ENCODE peak calls at places on chromosome 22, in ten cellular contexts. W, K, H, F, B, V, L, U, S and X are unnamed samples.

GRCh38 chr22:19679476-19680099 is 34.7 kb upstream of the SEPTIN5 start:
- DNase-seq in W (peak; percentile 28), H (no peak), B (peak; percentile 1), L (no peak), V (peak; percentile 49), K (peak; percentile 65), U (peak; percentile 46), S (no peak), F (peak; percentile 61), X (no peak)

GRCh38 chr22:35601743-35602633 is 15.1 kb downstream of the MB start:
- DNase-seq in V (no peak), H (no peak), S (no peak), W (no peak), B (no peak), U (no peak), K (peak; percentile 70), F (no peak), L (peak; percentile 73), X (no peak)

GRCh38 chr22:43263645-43264514 is 76.9 kb upstream of the TTLL12 start:
- DNase-seq in U (peak; percentile 74), L (peak; percentile 6), K (peak; percentile 46), W (peak; percentile 68), V (peak; percentile 79), S (peak; percentile 90), F (no peak), B (no peak), H (peak; percentile 78), X (peak; percentile 98)

GRCh38 chr22:39173787-39174497 is 21.5 kb upstream of the CBX7 start:
- DNase-seq in H (peak; percentile 40), U (no peak), S (peak; percentile 78), B (no peak), F (no peak), L (no peak), V (peak; percentile 23), W (no peak), K (no peak), X (no peak)

GRCh38 chr22:33271390-33272161 is 213.4 kb upstream of the SYN3 start:
- DNase-seq in S (no peak), F (peak; percentile 34), L (no peak), W (no peak), V (no peak), U (no peak), K (peak; percentile 56), H (no peak), B (no peak), X (no peak)

GRCh38 chr22:42623301-42623751 is 8.6 kb upstream of the POLDIP3 start:
- DNase-seq in S (no peak), U (no peak), V (no peak), W (no peak), H (no peak), K (no peak), B (no peak), L (no peak), F (no peak), X (no peak)

GRCh38 chr22:35591696-35592417 is 25.3 kb downstream of the MB start:
- DNase-seq in W (no peak), S (no peak), V (no peak), H (no peak), F (no peak), U (no peak), B (no peak), L (no peak), K (no peak), X (no peak)

GRCh38 chr22:25012743-25013142 is 60.2 kb downstream of the KIAA1671 start:
- DNase-seq in W (no peak), H (no peak), B (no peak), S (no peak), L (no peak), F (no peak), U (no peak), K (no peak), V (no peak), X (no peak)

GRCh38 chr22:49999063-49999900 is 13.3 kb downstream of the IL17REL start:
- DNase-seq in W (no peak), V (no peak), H (no peak), B (no peak), S (peak; percentile 65), F (peak; percentile 43), U (no peak), L (no peak), K (no peak), X (no peak)

GRCh38 chr22:26399288-26399687 is 29.8 kb upstream of the ASPHD2 start:
- DNase-seq in B (no peak), F (no peak), S (no peak), L (no peak), K (no peak), H (no peak), W (no peak), V (no peak), U (no peak), X (no peak)

GRCh38 chr22:46547179-46547882 is 9.9 kb upstream of the CELSR1 start:
- DNase-seq in B (no peak), K (peak; percentile 49), L (peak; percentile 91), U (no peak), W (no peak), S (peak; percentile 92), H (no peak), F (no peak), V (no peak), X (no peak)

GRCh38 chr22:45925811-45926351 is 51.1 kb downstream of the WNT7B start:
- DNase-seq in K (no peak), V (no peak), S (no peak), W (no peak), B (no peak), F (no peak), L (no peak), U (no peak), H (no peak), X (no peak)

GRCh38 chr22:44624689-44625420 is 77.1 kb upstream of the PRR5 start:
- DNase-seq in L (no peak), V (no peak), U (no peak), S (no peak), F (no peak), W (no peak), H (no peak), K (no peak), B (no peak), X (no peak)

GRCh38 chr22:25898707-25899365 is 156.8 kb downstream of the MYO18B start:
- DNase-seq in V (no peak), S (peak; percentile 39), B (no peak), H (no peak), L (no peak), F (no peak), W (no peak), K (no peak), U (peak; percentile 36), X (peak; percentile 18)

GRCh38 chr22:37492428-37493344 is 6.5 kb upstream of the MFNG start:
- DNase-seq in B (no peak), H (peak; percentile 10), F (no peak), L (peak; percentile 63), W (peak; percentile 34), V (peak; percentile 59), U (peak; percentile 77), S (no peak), K (no peak), X (no peak)

GRCh38 chr22:43796567-43796966 is 15.5 kb downstream of the EFCAB6 start:
- DNase-seq in H (no peak), L (peak; percentile 26), U (peak; percentile 17), F (peak; percentile 73), S (no peak), K (no peak), W (no peak), B (no peak), V (no peak), X (no peak)

GRCh38 chr22:45968751-45969413 is 8.1 kb downstream of the WNT7B start:
- DNase-seq in K (no peak), W (no peak), H (no peak), F (no peak), B (no peak), L (peak; percentile 70), U (no peak), V (no peak), S (no peak), X (no peak)

GRCh38 chr22:41417622-41418390 is 28.8 kb downstream of the TOB2 start:
- DNase-seq in H (no peak), F (no peak), V (no peak), L (no peak), K (peak; percentile 94), B (peak; percentile 97), U (no peak), S (peak; percentile 96), W (no peak), X (no peak)

GRCh38 chr22:49156662-49157285 is 670.9 kb downstream of the BRD1 start:
- DNase-seq in B (no peak), S (no peak), F (no peak), K (no peak), W (no peak), H (no peak), U (no peak), V (no peak), L (no peak), X (no peak)

GRCh38 chr22:39651783-39652058 is 81.2 kb downstream of the CACNA1I start:
- DNase-seq in L (no peak), H (no peak), S (no peak), V (no peak), W (no peak), B (no peak), F (no peak), U (no peak), K (no peak), X (no peak)

GRCh38 chr22:50641696-50642607 is 14.0 kb upstream of the ARSA start:
- DNase-seq in F (peak; percentile 33), B (peak; percentile 29), K (no peak), L (no peak), U (peak; percentile 75), S (peak; percentile 82), H (no peak), W (no peak), V (no peak), X (no peak)

GRCh38 chr22:30416843-30417242 is 8.7 kb upstream of the MTFP1 start:
- DNase-seq in L (no peak), S (no peak), F (no peak), H (no peak), B (no peak), U (no peak), V (no peak), K (no peak), W (no peak), X (no peak)

GRCh38 chr22:50710221-50710620 is 27.8 kb upstream of the ACR start:
- DNase-seq in B (no peak), L (no peak), K (no peak), F (no peak), W (no peak), S (no peak), V (no peak), H (no peak), U (no peak), X (no peak)

GRCh38 chr22:17098379-17098819 is 13.6 kb downstream of the IL17RA start:
- DNase-seq in S (no peak), W (no peak), B (no peak), H (no peak), U (no peak), F (no peak), K (no peak), L (no peak), V (no peak), X (peak; percentile 99)

GRCh38 chr22:23119492-23120414 is 22.0 kb downstream of the RSPH14 start:
- DNase-seq in W (peak; percentile 23), B (no peak), U (no peak), K (no peak), S (no peak), H (no peak), F (no peak), V (peak; percentile 47), L (no peak), X (peak; percentile 80)

GRCh38 chr22:23077627-23078461 is 7.5 kb downstream of the GNAZ start:
- DNase-seq in S (no peak), H (no peak), F (no peak), K (no peak), V (no peak), W (no peak), B (no peak), L (no peak), U (peak; percentile 52), X (no peak)

GRCh38 chr22:45208993-45209838 is 31.5 kb downstream of the KIAA0930 start:
- DNase-seq in V (peak; percentile 35), U (no peak), H (no peak), K (no peak), B (peak; percentile 83), S (no peak), W (peak; percentile 9), L (peak; percentile 81), F (peak; percentile 71), X (no peak)

GRCh38 chr22:17121235-17122195 is at the start of gene TMEM121B:
- DNase-seq in K (peak; percentile 74), W (no peak), U (peak; percentile 84), V (peak; percentile 18), F (peak; percentile 93), S (peak; percentile 92), H (no peak), L (no peak), B (no peak), X (peak; percentile 54)